ENCODE peak calls at places on chromosomes 6 and 20, in five cellular contexts. One of them, this sample, is unnamed.

GRCh38 chr6:2733324-2733723 is 17.4 kb downstream of the MYLK4 start:
- DNase-seq in heart left ventricle: peak
- DNase-seq in A549: no peak
- DNase-seq in HCT116: no peak
- DNase-seq in uterus: no peak
- DNase-seq in this sample: peak

GRCh38 chr6:105363100-105363754 is 39.7 kb downstream of the PREP start:
- DNase-seq in uterus: no peak
- DNase-seq in heart left ventricle: no peak
- DNase-seq in HCT116: no peak
- DNase-seq in A549: no peak
- DNase-seq in this sample: no peak

GRCh38 chr6:29602564-29603361 is 17.8 kb downstream of the OR2H2 start:
- DNase-seq in HCT116: peak
- DNase-seq in uterus: no peak
- DNase-seq in A549: peak
- DNase-seq in heart left ventricle: no peak
- DNase-seq in this sample: no peak

GRCh38 chr20:49353348-49353747 is 75.5 kb upstream of the ZNFX1 start:
- DNase-seq in HCT116: no peak
- DNase-seq in A549: no peak
- DNase-seq in uterus: no peak
- DNase-seq in heart left ventricle: no peak
- DNase-seq in this sample: no peak

GRCh38 chr6:149449054-149449453 is 35.8 kb downstream of the ZC3H12D start:
- DNase-seq in uterus: no peak
- DNase-seq in heart left ventricle: no peak
- DNase-seq in A549: no peak
- DNase-seq in HCT116: no peak
- DNase-seq in this sample: peak

GRCh38 chr6:20008081-20008480 is 170.9 kb downstream of the ID4 start:
- DNase-seq in A549: no peak
- DNase-seq in heart left ventricle: no peak
- DNase-seq in uterus: no peak
- DNase-seq in HCT116: no peak
- DNase-seq in this sample: no peak

GRCh38 chr6:108782231-108783041 is 65.8 kb upstream of the ARMC2 start:
- DNase-seq in uterus: peak
- DNase-seq in HCT116: peak
- DNase-seq in A549: peak
- DNase-seq in heart left ventricle: peak
- DNase-seq in this sample: peak

GRCh38 chr6:13488015-13488895 is 855 bp upstream of the GFOD1 start:
- DNase-seq in heart left ventricle: peak
- DNase-seq in HCT116: no peak
- DNase-seq in uterus: peak
- DNase-seq in A549: no peak
- DNase-seq in this sample: peak

GRCh38 chr20:47318027-47318595 is 38.4 kb downstream of the ZMYND8 start:
- DNase-seq in HCT116: no peak
- DNase-seq in heart left ventricle: no peak
- DNase-seq in uterus: peak
- DNase-seq in A549: peak
- DNase-seq in this sample: no peak

GRCh38 chr6:7143161-7143974 is 35.6 kb downstream of the RREB1 start:
- DNase-seq in uterus: no peak
- DNase-seq in A549: no peak
- DNase-seq in HCT116: no peak
- DNase-seq in heart left ventricle: no peak
- DNase-seq in this sample: no peak

GRCh38 chr6:137155830-137156229 is 17.6 kb downstream of the IL22RA2 start:
- DNase-seq in A549: no peak
- DNase-seq in heart left ventricle: no peak
- DNase-seq in uterus: no peak
- DNase-seq in HCT116: no peak
- DNase-seq in this sample: no peak

GRCh38 chr6:87832025-87832825 is 130.2 kb upstream of the AKIRIN2 start:
- DNase-seq in uterus: no peak
- DNase-seq in A549: peak
- DNase-seq in heart left ventricle: no peak
- DNase-seq in HCT116: no peak
- DNase-seq in this sample: no peak

GRCh38 chr6:34352305-34352937 is 40.0 kb downstream of the NUDT3 start:
- DNase-seq in HCT116: no peak
- DNase-seq in A549: no peak
- DNase-seq in heart left ventricle: no peak
- DNase-seq in uterus: no peak
- DNase-seq in this sample: no peak

GRCh38 chr6:6810727-6811126 is 222.2 kb downstream of the LY86 start:
- DNase-seq in HCT116: no peak
- DNase-seq in heart left ventricle: no peak
- DNase-seq in uterus: no peak
- DNase-seq in A549: no peak
- DNase-seq in this sample: no peak

GRCh38 chr6:129331450-129332138 is 378.4 kb downstream of the ARHGAP18 start:
- DNase-seq in A549: no peak
- DNase-seq in uterus: no peak
- DNase-seq in heart left ventricle: no peak
- DNase-seq in HCT116: no peak
- DNase-seq in this sample: no peak

GRCh38 chr6:48535569-48535968 is 424.6 kb upstream of the PTCHD4 start:
- DNase-seq in heart left ventricle: no peak
- DNase-seq in uterus: no peak
- DNase-seq in HCT116: no peak
- DNase-seq in A549: no peak
- DNase-seq in this sample: no peak

GRCh38 chr6:132314432-132314831 is 86.8 kb downstream of the MOXD1 start:
- DNase-seq in heart left ventricle: no peak
- DNase-seq in HCT116: no peak
- DNase-seq in A549: no peak
- DNase-seq in uterus: no peak
- DNase-seq in this sample: no peak

GRCh38 chr6:73521351-73522254 is 771 bp upstream of the EEF1A1 start:
- DNase-seq in uterus: no peak
- DNase-seq in A549: peak
- DNase-seq in HCT116: no peak
- DNase-seq in heart left ventricle: peak
- DNase-seq in this sample: peak

GRCh38 chr20:24699321-24700165 is 230.1 kb downstream of the SYNDIG1 start:
- DNase-seq in HCT116: no peak
- DNase-seq in heart left ventricle: peak
- DNase-seq in uterus: no peak
- DNase-seq in A549: no peak
- DNase-seq in this sample: peak

GRCh38 chr6:109336221-109336955 is 45.9 kb downstream of the CD164 start:
- DNase-seq in A549: peak
- DNase-seq in heart left ventricle: no peak
- DNase-seq in uterus: no peak
- DNase-seq in HCT116: peak
- DNase-seq in this sample: no peak

GRCh38 chr6:56852611-56853010 is 102.3 kb upstream of the BEND6 start:
- DNase-seq in heart left ventricle: no peak
- DNase-seq in uterus: no peak
- DNase-seq in HCT116: no peak
- DNase-seq in A549: no peak
- DNase-seq in this sample: no peak

GRCh38 chr6:6654599-6655575 is 66.4 kb downstream of the LY86 start:
- DNase-seq in A549: no peak
- DNase-seq in uterus: no peak
- DNase-seq in heart left ventricle: peak
- DNase-seq in HCT116: no peak
- DNase-seq in this sample: no peak

GRCh38 chr6:17313971-17314370 is 32.8 kb downstream of the RBM24 start:
- DNase-seq in HCT116: no peak
- DNase-seq in heart left ventricle: no peak
- DNase-seq in uterus: no peak
- DNase-seq in A549: no peak
- DNase-seq in this sample: no peak

GRCh38 chr6:137722749-137723272 is 144.2 kb upstream of the TNFAIP3 start:
- DNase-seq in HCT116: no peak
- DNase-seq in uterus: no peak
- DNase-seq in heart left ventricle: no peak
- DNase-seq in A549: no peak
- DNase-seq in this sample: no peak

GRCh38 chr20:63364801-63365585 is 3.8 kb upstream of the CHRNA4 start:
- DNase-seq in A549: no peak
- DNase-seq in HCT116: no peak
- DNase-seq in heart left ventricle: no peak
- DNase-seq in uterus: no peak
- DNase-seq in this sample: no peak
- TF ChIP-seq POLR2A in A549: no peak
- TF ChIP-seq POLR2A in HCT116: no peak
- TF ChIP-seq POLR2A in heart left ventricle: no peak
- TF ChIP-seq POLR2A in uterus: no peak
- TF ChIP-seq POLR2A in this sample: no peak

DNA sequence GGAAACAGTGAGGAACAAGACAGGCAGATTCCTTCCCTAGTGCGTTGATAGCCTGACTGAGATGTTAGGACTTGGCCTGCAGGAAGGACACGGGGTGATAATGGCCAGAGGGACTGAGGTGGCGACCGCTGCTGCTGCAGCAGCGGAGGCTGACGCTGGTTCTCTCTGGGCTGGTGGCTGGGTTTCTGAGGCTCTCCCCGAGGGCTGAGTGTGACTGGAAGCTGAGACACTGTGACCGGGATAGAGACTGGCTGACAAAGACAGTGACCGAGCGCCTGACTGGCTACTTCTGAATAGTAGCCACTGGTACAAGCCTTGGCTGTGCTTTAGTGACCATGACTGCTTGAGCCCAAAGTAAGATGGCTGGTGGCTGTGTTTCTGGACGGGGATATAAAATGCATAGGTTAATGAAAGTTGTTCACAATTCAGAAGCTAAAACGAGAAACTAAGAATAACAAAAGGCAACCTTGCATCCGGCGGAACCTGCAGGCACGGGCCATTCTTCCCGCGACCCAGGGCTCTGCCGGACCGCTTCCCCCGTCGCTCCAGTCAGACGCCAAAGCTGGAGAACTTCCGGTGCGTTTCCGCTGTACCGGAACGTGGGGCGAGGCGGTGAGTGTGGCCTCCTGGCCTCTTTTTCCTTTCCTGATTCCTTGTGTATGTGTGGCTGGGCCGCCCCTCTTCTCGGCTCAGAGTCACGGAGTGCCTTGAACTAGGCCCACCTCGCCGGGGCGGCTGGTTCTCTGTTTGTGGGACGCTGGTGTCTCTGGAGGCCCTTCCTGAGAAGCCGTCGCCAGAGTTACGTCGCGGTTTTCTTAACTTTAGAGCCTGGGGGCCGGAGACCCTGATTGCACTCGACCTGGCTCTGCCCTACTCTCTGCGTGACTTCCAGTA is at the start of gene AAR2:
- DNase-seq in HCT116: peak
- DNase-seq in uterus: peak
- DNase-seq in A549: peak
- DNase-seq in heart left ventricle: peak
- DNase-seq in this sample: peak
- TF ChIP-seq POLR2A in HCT116: peak
- TF ChIP-seq POLR2A in uterus: no peak
- TF ChIP-seq POLR2A in A549: peak
- TF ChIP-seq POLR2A in heart left ventricle: peak
- TF ChIP-seq POLR2A in this sample: no peak

DNA sequence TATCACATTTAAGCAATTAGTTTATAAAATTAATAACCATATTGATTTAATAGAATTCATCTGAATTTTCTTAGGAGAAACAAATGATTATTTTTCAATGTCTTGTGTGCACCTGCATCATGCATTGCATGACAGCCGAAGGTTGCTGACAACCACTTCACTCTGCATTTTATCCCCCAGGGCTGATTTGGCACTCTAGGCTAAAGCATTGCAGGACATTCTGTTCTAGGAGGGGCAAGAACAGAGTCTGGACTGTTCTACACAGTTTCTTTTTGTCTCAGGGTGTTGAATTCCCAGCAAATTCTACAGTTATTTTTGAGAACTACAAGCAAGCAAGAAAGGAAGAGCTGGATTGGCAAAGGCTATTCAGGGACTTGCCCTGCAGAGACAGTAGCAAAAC is 570.4 kb upstream of the EYS start:
- DNase-seq in HCT116: no peak
- DNase-seq in uterus: no peak
- DNase-seq in heart left ventricle: no peak
- DNase-seq in A549: no peak
- DNase-seq in this sample: no peak
- TF ChIP-seq POLR2A in HCT116: no peak
- TF ChIP-seq POLR2A in uterus: no peak
- TF ChIP-seq POLR2A in heart left ventricle: no peak
- TF ChIP-seq POLR2A in A549: no peak
- TF ChIP-seq POLR2A in this sample: no peak

GRCh38 chr6:81204741-81205140 is 547.7 kb downstream of the TENT5A start:
- DNase-seq in A549: no peak
- DNase-seq in uterus: no peak
- DNase-seq in heart left ventricle: no peak
- DNase-seq in HCT116: peak
- DNase-seq in this sample: no peak
- TF ChIP-seq POLR2A in A549: no peak
- TF ChIP-seq POLR2A in uterus: no peak
- TF ChIP-seq POLR2A in heart left ventricle: no peak
- TF ChIP-seq POLR2A in HCT116: no peak
- TF ChIP-seq POLR2A in this sample: no peak

DNA sequence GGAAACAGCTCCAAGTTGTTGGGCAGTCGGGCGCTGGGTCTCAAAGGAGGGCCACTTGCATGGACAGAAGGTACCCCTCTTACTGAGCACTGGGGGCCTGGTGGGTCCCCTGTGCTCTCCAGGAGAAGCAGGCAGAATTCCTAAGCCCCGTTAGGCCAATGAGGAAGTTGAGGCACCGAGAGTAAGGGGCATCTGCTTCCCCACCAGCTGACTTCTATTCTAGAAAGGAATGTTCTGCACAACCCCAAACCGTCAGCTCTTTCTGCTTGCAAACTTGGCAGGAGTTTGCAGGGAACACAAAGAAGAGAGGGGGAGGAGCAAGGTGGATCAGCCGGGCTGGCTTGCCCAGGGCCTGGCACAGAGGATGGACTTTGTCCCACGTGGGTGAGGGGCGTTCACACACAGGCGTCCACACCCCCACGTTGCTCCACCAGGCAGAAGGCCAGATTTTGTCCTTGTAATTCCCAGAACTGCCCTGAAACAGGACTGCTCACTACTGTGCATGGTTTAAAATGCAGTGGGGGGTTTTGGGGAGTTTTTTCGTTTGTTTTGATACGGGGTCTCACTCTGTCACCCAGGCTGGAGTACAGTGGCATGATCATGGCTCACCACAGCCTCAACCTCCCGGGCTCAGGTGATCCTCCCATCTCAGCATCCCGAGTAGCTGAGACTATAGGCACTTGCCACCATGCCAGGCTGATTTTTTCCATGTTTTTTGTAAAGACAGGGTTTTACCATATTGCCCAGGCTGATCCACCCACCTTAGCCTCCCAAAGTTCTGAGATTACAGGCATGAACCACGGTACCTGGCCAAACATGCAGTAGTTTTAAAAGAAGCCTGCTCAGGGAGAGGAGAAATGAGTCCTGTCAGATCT is 93.3 kb downstream of the SNX5 start:
- DNase-seq in HCT116: no peak
- DNase-seq in heart left ventricle: peak
- DNase-seq in A549: peak
- DNase-seq in uterus: peak
- DNase-seq in this sample: no peak
- TF ChIP-seq POLR2A in HCT116: no peak
- TF ChIP-seq POLR2A in heart left ventricle: no peak
- TF ChIP-seq POLR2A in A549: no peak
- TF ChIP-seq POLR2A in uterus: no peak
- TF ChIP-seq POLR2A in this sample: no peak

GRCh38 chr6:37615564-37616340 is 81.9 kb downstream of the MDGA1 start:
- DNase-seq in heart left ventricle: no peak
- DNase-seq in A549: no peak
- DNase-seq in uterus: no peak
- DNase-seq in HCT116: peak
- DNase-seq in this sample: no peak
- TF ChIP-seq POLR2A in heart left ventricle: no peak
- TF ChIP-seq POLR2A in A549: no peak
- TF ChIP-seq POLR2A in uterus: no peak
- TF ChIP-seq POLR2A in HCT116: no peak
- TF ChIP-seq POLR2A in this sample: no peak

This sample was measured in spleen.